ENCODE peak calls at places on chromosomes 11 and 22, in six cellular contexts. One of them, this sample, is unnamed.

GRCh38 chr11:39221739-39222138 is 2237.7 kb downstream of the LRRC4C start:
- DNase-seq in GM12878: no peak
- DNase-seq in thoracic aorta: no peak
- DNase-seq in BJ: no peak
- DNase-seq in heart left ventricle: no peak
- DNase-seq in astrocyte: no peak
- DNase-seq in this sample: no peak

GRCh38 chr11:10909141-10909883 is 51.5 kb upstream of the ZBED5 start:
- DNase-seq in astrocyte: peak; percentile 58
- DNase-seq in GM12878: no peak
- DNase-seq in BJ: no peak
- DNase-seq in thoracic aorta: no peak
- DNase-seq in heart left ventricle: no peak
- DNase-seq in this sample: no peak

GRCh38 chr11:79444923-79445322 is 4.1 kb upstream of the TENM4 start:
- DNase-seq in GM12878: no peak
- DNase-seq in astrocyte: no peak
- DNase-seq in heart left ventricle: no peak
- DNase-seq in BJ: no peak
- DNase-seq in thoracic aorta: no peak
- DNase-seq in this sample: no peak

GRCh38 chr11:79335681-79336080 is 105.1 kb downstream of the TENM4 start:
- DNase-seq in thoracic aorta: no peak
- DNase-seq in astrocyte: no peak
- DNase-seq in heart left ventricle: no peak
- DNase-seq in BJ: no peak
- DNase-seq in GM12878: no peak
- DNase-seq in this sample: no peak

GRCh38 chr11:130388607-130389205 is 39.7 kb downstream of the ADAMTS8 start:
- DNase-seq in astrocyte: no peak
- DNase-seq in GM12878: no peak
- DNase-seq in heart left ventricle: no peak
- DNase-seq in BJ: no peak
- DNase-seq in thoracic aorta: no peak
- DNase-seq in this sample: peak; percentile 8

GRCh38 chr11:6365659-6366058 is 24.6 kb upstream of the SMPD1 start:
- DNase-seq in thoracic aorta: no peak
- DNase-seq in GM12878: no peak
- DNase-seq in BJ: no peak
- DNase-seq in astrocyte: no peak
- DNase-seq in heart left ventricle: no peak
- DNase-seq in this sample: no peak

GRCh38 chr11:126898802-126899201 is 101.8 kb downstream of the KIRREL3 start:
- DNase-seq in thoracic aorta: no peak
- DNase-seq in BJ: no peak
- DNase-seq in astrocyte: no peak
- DNase-seq in heart left ventricle: no peak
- DNase-seq in GM12878: no peak
- DNase-seq in this sample: no peak

GRCh38 chr11:57496109-57496820 is 19.2 kb downstream of the SLC43A1 start:
- DNase-seq in BJ: no peak
- DNase-seq in astrocyte: no peak
- DNase-seq in GM12878: no peak
- DNase-seq in heart left ventricle: no peak
- DNase-seq in thoracic aorta: no peak
- DNase-seq in this sample: no peak

GRCh38 chr11:129359748-129360147 is 15.9 kb upstream of the BARX2 start:
- DNase-seq in thoracic aorta: no peak
- DNase-seq in heart left ventricle: no peak
- DNase-seq in astrocyte: no peak
- DNase-seq in BJ: no peak
- DNase-seq in GM12878: no peak
- DNase-seq in this sample: no peak

GRCh38 chr11:71913716-71914115 is 14.7 kb downstream of the XNDC1N start:
- DNase-seq in thoracic aorta: no peak
- DNase-seq in GM12878: no peak
- DNase-seq in astrocyte: peak; percentile 27
- DNase-seq in BJ: peak; percentile 44
- DNase-seq in heart left ventricle: no peak
- DNase-seq in this sample: no peak

GRCh38 chr11:47564933-47565339 is 463 bp upstream of the PTPMT1 start:
- DNase-seq in GM12878: no peak
- DNase-seq in heart left ventricle: no peak
- DNase-seq in astrocyte: no peak
- DNase-seq in BJ: no peak
- DNase-seq in thoracic aorta: no peak
- DNase-seq in this sample: no peak

GRCh38 chr11:112318193-112318592 is 57.5 kb upstream of the PLET1 start:
- DNase-seq in heart left ventricle: no peak
- DNase-seq in BJ: peak; percentile 85
- DNase-seq in GM12878: no peak
- DNase-seq in thoracic aorta: no peak
- DNase-seq in astrocyte: peak; percentile 90
- DNase-seq in this sample: no peak

GRCh38 chr11:31977343-31977742 is 113.5 kb upstream of the RCN1 start:
- DNase-seq in GM12878: no peak
- DNase-seq in heart left ventricle: no peak
- DNase-seq in astrocyte: no peak
- DNase-seq in thoracic aorta: no peak
- DNase-seq in BJ: no peak
- DNase-seq in this sample: no peak

GRCh38 chr22:37860796-37861421 is 11.7 kb downstream of the EIF3L start:
- DNase-seq in BJ: no peak
- DNase-seq in astrocyte: no peak
- DNase-seq in heart left ventricle: no peak
- DNase-seq in thoracic aorta: no peak
- DNase-seq in GM12878: no peak
- DNase-seq in this sample: no peak

GRCh38 chr11:81959341-81959740 is 774.3 kb downstream of the FAM181B start:
- DNase-seq in GM12878: no peak
- DNase-seq in BJ: no peak
- DNase-seq in astrocyte: no peak
- DNase-seq in thoracic aorta: no peak
- DNase-seq in heart left ventricle: no peak
- DNase-seq in this sample: no peak

GRCh38 chr22:33108037-33108436 is 49.9 kb upstream of the SYN3 start:
- DNase-seq in GM12878: no peak
- DNase-seq in astrocyte: no peak
- DNase-seq in thoracic aorta: no peak
- DNase-seq in BJ: no peak
- DNase-seq in heart left ventricle: no peak
- DNase-seq in this sample: no peak

GRCh38 chr11:55357560-55358184 is 10.1 kb upstream of the OR4A15 start:
- DNase-seq in thoracic aorta: no peak
- DNase-seq in astrocyte: no peak
- DNase-seq in BJ: no peak
- DNase-seq in GM12878: no peak
- DNase-seq in heart left ventricle: no peak
- DNase-seq in this sample: no peak
- TF ChIP-seq CTCF in thoracic aorta: no peak
- TF ChIP-seq CTCF in astrocyte: no peak
- TF ChIP-seq CTCF in BJ: no peak
- TF ChIP-seq CTCF in GM12878: no peak
- TF ChIP-seq CTCF in heart left ventricle: no peak
- TF ChIP-seq CTCF in this sample: no peak

DNA sequence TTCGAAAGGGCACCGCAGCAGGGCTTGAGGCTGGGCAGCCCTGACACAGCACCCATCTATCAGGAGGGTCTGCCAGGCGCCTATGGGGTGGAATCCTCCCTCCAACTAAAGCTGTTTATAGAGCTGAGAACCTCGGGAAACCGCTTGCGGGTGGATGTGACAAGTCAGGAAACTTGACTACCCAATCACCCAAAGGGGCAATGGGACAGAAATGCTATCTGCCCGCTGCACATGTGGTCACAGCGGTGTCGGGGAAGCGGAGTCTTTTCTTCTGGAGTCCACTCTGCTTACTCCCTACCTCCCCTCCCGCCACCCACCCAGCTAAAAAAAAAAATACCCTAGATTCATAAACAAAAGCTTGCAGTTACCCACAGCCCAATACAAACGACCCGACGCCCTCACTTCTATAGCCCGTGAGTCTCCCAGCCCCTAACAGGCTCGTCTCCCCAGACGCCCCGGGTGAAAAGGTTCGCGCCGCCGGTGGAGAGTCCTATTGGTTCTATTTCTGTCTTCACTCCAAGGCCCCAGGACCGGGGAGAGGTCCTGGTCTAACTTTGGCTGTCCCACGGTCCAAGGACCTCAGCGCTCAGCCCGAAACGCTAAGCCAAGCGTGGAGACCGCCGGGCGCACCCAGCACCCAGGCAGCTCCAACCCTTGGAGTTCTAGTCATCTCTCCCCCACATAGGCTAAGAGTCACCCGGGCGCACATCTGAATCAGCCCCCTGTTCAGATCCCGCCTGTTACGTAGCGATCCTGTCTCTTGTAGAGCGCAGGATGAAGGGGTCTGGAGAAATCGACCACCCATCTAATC is 1.4 kb downstream of the TRPC6 start:
- DNase-seq in heart left ventricle: no peak
- DNase-seq in astrocyte: no peak
- DNase-seq in BJ: no peak
- DNase-seq in thoracic aorta: no peak
- DNase-seq in GM12878: no peak
- DNase-seq in this sample: no peak
- H3K4me3 ChIP-seq in heart left ventricle: peak overlapping the region; percentile 50
- H3K4me3 ChIP-seq in astrocyte: peak overlapping the region; percentile 55
- H3K4me3 ChIP-seq in BJ: peak overlapping the region; percentile 43
- H3K4me3 ChIP-seq in thoracic aorta: peak overlapping the region; percentile 79
- H3K4me3 ChIP-seq in GM12878: no peak overlapping the region
- H3K4me3 ChIP-seq in this sample: no peak overlapping the region

GRCh38 chr11:70271635-70271953 is 1.1 kb downstream of the PPFIA1 start:
- DNase-seq in BJ: no peak
- DNase-seq in astrocyte: no peak
- DNase-seq in GM12878: no peak
- DNase-seq in thoracic aorta: no peak
- DNase-seq in heart left ventricle: no peak
- DNase-seq in this sample: no peak

GRCh38 chr11:70270104-70270876 is at the start of gene PPFIA1:
- DNase-seq in BJ: peak; percentile 48
- DNase-seq in thoracic aorta: peak; percentile 76
- DNase-seq in GM12878: peak; percentile 67
- DNase-seq in heart left ventricle: peak; percentile 96
- DNase-seq in astrocyte: peak; percentile 79
- DNase-seq in this sample: peak; percentile 97

GRCh38 chr11:70267405-70267950 is 3.0 kb upstream of the PPFIA1 start:
- DNase-seq in thoracic aorta: no peak
- DNase-seq in BJ: no peak
- DNase-seq in astrocyte: no peak
- DNase-seq in heart left ventricle: no peak
- DNase-seq in GM12878: no peak
- DNase-seq in this sample: no peak

GRCh38 chr11:70270877-70271634 is 566 bp downstream of the PPFIA1 start:
- DNase-seq in astrocyte: peak; percentile 66
- DNase-seq in thoracic aorta: no peak
- DNase-seq in GM12878: no peak
- DNase-seq in BJ: peak; percentile 18
- DNase-seq in heart left ventricle: peak; percentile 44
- DNase-seq in this sample: peak; percentile 50

GRCh38 chr11:70268526-70268925 is 2.0 kb upstream of the PPFIA1 start:
- DNase-seq in heart left ventricle: no peak
- DNase-seq in GM12878: no peak
- DNase-seq in astrocyte: no peak
- DNase-seq in thoracic aorta: no peak
- DNase-seq in BJ: no peak
- DNase-seq in this sample: no peak
- TF ChIP-seq CTCF in heart left ventricle: no peak
- TF ChIP-seq CTCF in GM12878: no peak
- TF ChIP-seq CTCF in astrocyte: no peak
- TF ChIP-seq CTCF in thoracic aorta: no peak
- TF ChIP-seq CTCF in BJ: no peak
- TF ChIP-seq CTCF in this sample: no peak

DNA sequence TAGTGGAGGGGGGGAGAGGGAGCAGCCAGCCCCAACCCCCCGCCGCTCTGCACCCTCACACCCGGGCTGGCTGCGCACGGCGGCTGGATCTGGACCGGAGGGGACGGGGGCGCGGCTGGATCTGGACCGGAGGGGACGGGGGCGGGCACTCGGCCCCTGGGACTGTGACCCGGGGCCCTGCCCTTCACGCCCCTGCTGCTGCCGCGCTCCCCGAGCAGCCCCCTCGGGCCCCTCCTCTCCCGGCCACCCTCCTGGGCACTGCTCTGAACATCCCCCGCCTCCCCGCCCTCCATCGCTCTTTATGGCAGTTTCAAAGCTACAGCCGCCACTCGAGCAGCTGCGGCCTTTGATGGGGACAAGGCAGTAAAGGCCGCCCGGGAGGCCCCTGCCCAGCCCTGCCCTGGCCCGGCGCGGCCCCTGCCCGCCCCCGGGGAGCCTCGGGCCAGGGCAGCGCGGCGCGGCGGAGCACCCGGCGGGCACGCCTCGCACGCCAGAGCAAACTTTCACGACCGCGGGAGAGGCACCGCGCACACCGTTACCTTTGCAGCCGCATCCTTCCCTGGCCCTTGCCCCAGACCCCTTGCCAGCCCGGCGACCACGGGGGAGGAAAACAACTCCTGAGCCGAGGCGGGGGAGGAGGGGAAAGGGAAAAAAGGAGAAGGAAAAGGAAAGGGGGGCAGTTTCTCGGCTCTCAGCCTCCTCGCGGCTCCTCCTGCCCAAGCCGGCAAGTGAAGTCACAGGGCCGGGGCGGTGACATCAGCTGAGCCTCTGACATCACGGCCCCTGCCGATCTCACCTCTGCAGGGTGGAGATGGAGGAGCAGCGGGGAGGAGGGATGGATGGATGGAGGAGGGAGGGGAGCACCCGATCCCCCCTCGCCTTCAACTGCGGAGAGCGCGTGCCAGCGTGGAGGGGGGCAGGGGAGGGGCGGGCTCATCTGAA is 13.1 kb upstream of the TCF20 start:
- DNase-seq in thoracic aorta: no peak
- DNase-seq in astrocyte: no peak
- DNase-seq in GM12878: no peak
- DNase-seq in heart left ventricle: no peak
- DNase-seq in BJ: no peak
- DNase-seq in this sample: no peak
- H3K4me3 ChIP-seq in thoracic aorta: peak overlapping the region; percentile 69
- H3K4me3 ChIP-seq in astrocyte: peak overlapping the region; percentile 28
- H3K4me3 ChIP-seq in GM12878: no peak overlapping the region
- H3K4me3 ChIP-seq in heart left ventricle: peak overlapping the region; percentile 29
- H3K4me3 ChIP-seq in BJ: peak overlapping the region; percentile 34
- H3K4me3 ChIP-seq in this sample: no peak overlapping the region

DNA sequence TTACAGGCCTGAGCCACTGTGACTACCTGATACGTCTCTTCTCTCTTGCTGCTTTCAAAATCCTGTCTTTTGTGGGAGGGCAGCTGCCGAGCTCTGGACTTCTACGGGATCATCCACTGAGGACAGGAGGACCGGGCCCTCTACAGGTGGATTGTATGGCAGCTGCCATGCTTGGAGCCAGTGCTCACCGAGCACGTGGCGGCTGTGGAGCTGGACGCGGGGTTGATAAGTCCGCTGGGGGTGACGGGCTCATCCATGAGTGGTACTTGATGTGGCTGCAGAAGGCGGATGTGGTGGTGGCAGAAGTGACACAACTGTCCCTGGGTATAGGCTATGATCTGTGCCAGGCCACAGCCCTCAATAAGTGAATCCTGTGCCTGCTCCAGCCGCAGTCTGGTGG is 1.8 kb upstream of the CYP2D6 start:
- DNase-seq in astrocyte: no peak
- DNase-seq in thoracic aorta: no peak
- DNase-seq in BJ: no peak
- DNase-seq in heart left ventricle: no peak
- DNase-seq in GM12878: no peak
- DNase-seq in this sample: no peak
- TF ChIP-seq CTCF in astrocyte: no peak
- TF ChIP-seq CTCF in thoracic aorta: no peak
- TF ChIP-seq CTCF in BJ: no peak
- TF ChIP-seq CTCF in heart left ventricle: no peak
- TF ChIP-seq CTCF in GM12878: no peak
- TF ChIP-seq CTCF in this sample: no peak

This sample was measured in GM12865.